ENCODE peak calls at places on chromosomes 11 and 22, in five cellular contexts. Y, N, P, G and Q are unnamed samples.

GRCh38 chr11:106061249-106061794 is 15.8 kb downstream of the KBTBD3 start:
- ATAC-seq in Y (no peak), P (no peak), G (no peak), N (no peak), Q (no peak)

GRCh38 chr11:106925245-106925644 is 93.0 kb downstream of the GUCY1A2 start:
- ATAC-seq in P (no peak), N (no peak), Y (no peak), G (no peak), Q (no peak)

GRCh38 chr11:113725883-113726405 is 19.8 kb upstream of the TMPRSS5 start:
- ATAC-seq in N (no peak), G (no peak), P (no peak), Y (no peak), Q (no peak)

GRCh38 chr11:68150029-68150428 is 28.8 kb upstream of the CHKA start:
- ATAC-seq in G (no peak), N (peak), Y (peak), P (no peak), Q (no peak)

GRCh38 chr11:68308068-68308467 is 4.3 kb upstream of the LRP5 start:
- ATAC-seq in G (peak), Y (no peak), P (peak), N (no peak), Q (no peak)

GRCh38 chr22:41574847-41575381 is 14.1 kb downstream of the CSDC2 start:
- ATAC-seq in Y (peak), P (peak), N (no peak), G (no peak), Q (peak)

GRCh38 chr11:121494355-121495099 is 41.8 kb upstream of the SORL1-AS1 start:
- ATAC-seq in N (no peak), G (no peak), Y (no peak), P (no peak), Q (no peak)

GRCh38 chr11:9120659-9121350 is 29.4 kb upstream of the SCUBE2 start:
- ATAC-seq in N (no peak), G (peak), P (peak), Y (peak), Q (no peak)

GRCh38 chr22:39898997-39899396 is 1.9 kb upstream of the GRAP2 start:
- ATAC-seq in G (peak), N (no peak), Y (no peak), P (no peak), Q (no peak)

GRCh38 chr11:17720796-17721171 is 1.4 kb downstream of the MYOD1 start:
- ATAC-seq in Y (no peak), N (no peak), P (no peak), G (peak), Q (no peak)

GRCh38 chr11:118625036-118625690 is 17.7 kb downstream of the PHLDB1 start:
- ATAC-seq in Y (no peak), G (no peak), N (no peak), P (no peak), Q (no peak)

GRCh38 chr11:100823360-100823759 is 136.3 kb downstream of the ARHGAP42 start:
- ATAC-seq in N (no peak), G (peak), P (peak), Y (peak), Q (no peak)

GRCh38 chr11:70317576-70318305 is 47.3 kb downstream of the PPFIA1 start:
- ATAC-seq in P (no peak), Y (no peak), N (no peak), G (no peak), Q (no peak)

GRCh38 chr11:64120951-64121569 is 44.9 kb downstream of the MACROD1 start:
- ATAC-seq in Y (peak), G (peak), P (peak), N (no peak), Q (no peak)

GRCh38 chr11:100578966-100579365 is 108.1 kb upstream of the ARHGAP42 start:
- ATAC-seq in P (no peak), N (no peak), Y (peak), G (no peak), Q (peak)

GRCh38 chr11:23359297-23359696 is 499.0 kb upstream of the CCDC179 start:
- ATAC-seq in Y (peak), P (no peak), N (peak), G (no peak), Q (no peak)

GRCh38 chr22:29987143-29987542 is 93.1 kb upstream of the HORMAD2 start:
- ATAC-seq in N (no peak), P (no peak), G (no peak), Y (no peak), Q (no peak)

GRCh38 chr11:57638811-57639320 is 10.8 kb downstream of the YPEL4 start:
- ATAC-seq in N (no peak), Y (peak), P (peak), G (peak), Q (no peak)

GRCh38 chr11:77589181-77589520 is 602 bp upstream of the AQP11 start:
- ATAC-seq in P (peak), N (peak), G (peak), Y (peak), Q (no peak)

GRCh38 chr22:17732251-17732854 is 41.9 kb downstream of the BID start:
- ATAC-seq in G (no peak), P (no peak), N (no peak), Y (no peak), Q (no peak)

GRCh38 chr11:128512478-128513127 is 74.8 kb downstream of the ETS1 start:
- ATAC-seq in N (no peak), G (no peak), P (no peak), Y (no peak), Q (no peak)

GRCh38 chr11:67248653-67249052 is 17.6 kb upstream of the GRK2 start:
- ATAC-seq in N (no peak), Y (peak), P (peak), G (peak), Q (no peak)

GRCh38 chr11:11558352-11558751 is 63.5 kb downstream of the GALNT18 start:
- ATAC-seq in G (no peak), P (peak), N (no peak), Y (no peak), Q (no peak)

GRCh38 chr22:42364641-42365336 is 67.4 kb downstream of the NFAM1 start:
- ATAC-seq in Y (no peak), P (no peak), G (no peak), N (no peak), Q (no peak)

GRCh38 chr11:69553416-69554357 is 72.2 kb downstream of the LINC01488 start:
- ATAC-seq in P (no peak), N (no peak), Y (no peak), G (no peak), Q (no peak)

GRCh38 chr11:83680351-83680750 is 394.2 kb upstream of the CCDC90B start:
- ATAC-seq in Y (no peak), G (no peak), N (no peak), P (no peak), Q (no peak)
- H3K27ac ChIP-seq in Y (no peak), G (no peak), N (no peak), P (no peak), Q (no peak)

GRCh38 chr11:109401532-109401931 is 20.5 kb upstream of the C11orf87 start:
- ATAC-seq in N (no peak), P (no peak), G (no peak), Y (no peak), Q (no peak)
- H3K27ac ChIP-seq in N (no peak), P (no peak), G (no peak), Y (no peak), Q (no peak)

GRCh38 chr11:93712678-93713077 is 28.6 kb downstream of the TAF1D start:
- ATAC-seq in N (no peak), P (no peak), G (no peak), Y (no peak), Q (no peak)
- H3K27ac ChIP-seq in N (no peak), P (no peak), G (no peak), Y (no peak), Q (no peak)

DNA sequence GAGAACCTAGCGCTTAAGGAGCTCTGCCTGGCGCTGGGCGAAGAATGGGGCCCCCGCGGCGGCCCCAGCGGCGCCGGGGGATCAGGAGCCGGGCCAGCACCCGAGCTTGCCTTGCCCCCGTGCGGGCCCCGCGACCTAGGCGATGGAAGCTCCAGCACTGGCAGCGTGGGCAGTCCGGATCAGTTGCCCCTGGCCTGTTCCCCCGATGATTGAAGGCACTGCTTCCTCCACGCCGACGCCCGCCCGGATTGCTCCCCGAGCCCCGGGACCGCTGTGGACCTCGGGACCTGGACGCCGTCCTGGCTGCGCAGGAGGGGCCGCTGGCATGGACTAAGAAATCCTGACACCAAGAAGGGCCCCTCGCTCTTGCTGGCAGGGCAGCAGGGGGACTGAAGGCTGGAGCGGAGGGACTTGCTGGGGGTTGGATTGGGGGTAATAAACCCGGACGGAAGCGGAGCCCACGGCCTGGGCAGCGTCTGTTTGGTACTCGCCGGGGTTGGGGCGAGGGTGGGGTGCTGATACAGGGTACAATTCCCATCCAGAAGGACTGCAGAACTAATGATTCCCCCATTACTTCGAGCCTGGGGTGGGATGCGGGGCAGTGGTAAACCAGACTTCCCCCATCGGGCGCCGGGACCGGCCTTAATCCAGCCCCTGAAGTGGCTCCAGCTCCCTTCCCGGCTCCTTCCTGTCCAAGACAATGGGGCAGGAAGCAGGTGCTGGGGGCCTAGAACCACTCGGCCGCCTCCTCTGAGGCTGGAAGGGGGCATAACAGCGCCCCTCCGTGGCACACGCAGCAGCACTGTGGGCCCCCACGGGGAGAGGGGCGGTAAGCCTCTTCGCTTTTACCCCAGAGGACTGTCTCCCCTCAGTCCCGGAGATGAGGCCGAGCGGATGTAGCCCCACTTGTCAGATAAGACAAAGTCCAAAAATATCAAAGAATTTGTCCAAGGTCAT is 985 bp downstream of the CCDC85B start:
- ATAC-seq in G (no peak), Y (no peak), P (peak), N (no peak), Q (no peak)
- H3K27ac ChIP-seq in G (peak), Y (peak), P (peak), N (peak), Q (peak)

DNA sequence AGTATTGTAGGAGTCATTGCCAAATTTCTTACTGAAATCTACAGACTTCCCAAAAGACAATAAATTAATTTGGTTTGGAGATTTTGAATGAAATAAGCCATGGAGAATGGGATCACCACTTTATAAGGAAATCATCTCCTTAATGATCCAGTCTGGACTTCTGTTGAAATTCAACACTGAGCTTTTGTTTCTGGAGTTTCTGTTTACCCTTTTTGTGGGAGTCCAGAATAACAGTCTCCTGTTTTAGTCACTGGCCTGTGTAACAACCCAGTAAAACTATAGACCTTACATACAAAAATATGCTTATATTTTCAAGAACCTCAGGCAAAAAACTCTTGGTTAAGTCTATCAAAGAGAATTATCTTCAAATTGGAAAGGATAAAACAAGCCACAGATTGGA is 321.7 kb upstream of the PLET1 start:
- ATAC-seq in G (no peak), N (no peak), Y (no peak), P (no peak), Q (no peak)
- H3K27ac ChIP-seq in G (peak), N (no peak), Y (no peak), P (no peak), Q (no peak)